ENCODE peak calls at places on chromosome 19, in six cellular contexts. R is pancreas, I is uterus, Z is fibroblast of lung, K is WTC11, Y is cardiac muscle cell. E is an unnamed sample.

GRCh38 chr19:35290381-35291135 is 1.4 kb upstream of the MAG start:
- DNase-seq in R (no peak), I (no peak), Z (no peak), K (no peak), Y (no peak), E (no peak)

GRCh38 chr19:13977803-13978202 is 25.5 kb downstream of the DCAF15 start:
- DNase-seq in R (no peak), I (no peak), Z (no peak), K (no peak), Y (no peak), E (no peak)

GRCh38 chr19:46288896-46289588 is 7.8 kb upstream of the HIF3A start:
- DNase-seq in R (no peak), I (no peak), Z (peak), K (no peak), Y (peak), E (no peak)

GRCh38 chr19:5343848-5344247 is 3.2 kb upstream of the PTPRS start:
- DNase-seq in R (no peak), I (no peak), Z (peak), K (no peak), Y (no peak), E (no peak)

GRCh38 chr19:28884786-28885476 is 328.0 kb downstream of the UQCRFS1 start:
- DNase-seq in R (no peak), I (no peak), Z (no peak), K (no peak), Y (no peak), E (no peak)

GRCh38 chr19:56104423-56104822 is 16.7 kb downstream of the ZNF787 start:
- DNase-seq in R (no peak), I (no peak), Z (no peak), K (no peak), Y (no peak), E (no peak)

GRCh38 chr19:56321981-56322558 is 7.4 kb upstream of the ZSCAN5A start:
- DNase-seq in R (no peak), I (no peak), Z (no peak), K (no peak), Y (no peak), E (no peak)

GRCh38 chr19:20661150-20661819 is at the start of gene ZNF626:
- DNase-seq in R (peak), I (peak), Z (peak), K (peak), Y (peak), E (peak)

GRCh38 chr19:32828643-32829344 is 40.8 kb downstream of the SLC7A9 start:
- DNase-seq in R (no peak), I (no peak), Z (no peak), K (no peak), Y (no peak), E (no peak)

GRCh38 chr19:35266149-35266903 is 2.4 kb upstream of the USF2 start:
- DNase-seq in R (peak), I (peak), Z (no peak), K (no peak), Y (no peak), E (no peak)

GRCh38 chr19:10112895-10113591 is 1.6 kb downstream of the P2RY11 start:
- DNase-seq in R (peak), I (no peak), Z (no peak), K (peak), Y (peak), E (peak)

GRCh38 chr19:54586397-54586796 is 7.0 kb upstream of the LILRA1 start:
- DNase-seq in R (no peak), I (no peak), Z (no peak), K (no peak), Y (no peak), E (no peak)

GRCh38 chr19:35017507-35017906 is 12.8 kb upstream of the SCN1B start:
- DNase-seq in R (no peak), I (no peak), Z (no peak), K (no peak), Y (no peak), E (no peak)

GRCh38 chr19:5308471-5309437 is 31.9 kb downstream of the PTPRS start:
- DNase-seq in R (peak), I (peak), Z (peak), K (no peak), Y (no peak), E (no peak)

GRCh38 chr19:4534836-4535658 is at the start of gene PLIN5:
- DNase-seq in R (peak), I (peak), Z (peak), K (peak), Y (peak), E (peak)

GRCh38 chr19:28519950-28520861 is 692.7 kb downstream of the UQCRFS1 start:
- DNase-seq in R (peak), I (peak), Z (no peak), K (no peak), Y (no peak), E (no peak)

GRCh38 chr19:58353717-58354477 is 605 bp upstream of the A1BG start:
- DNase-seq in R (no peak), I (no peak), Z (no peak), K (no peak), Y (no peak), E (no peak)

GRCh38 chr19:14050512-14050911 is 11.4 kb downstream of the PALM3 start:
- DNase-seq in R (no peak), I (no peak), Z (no peak), K (no peak), Y (no peak), E (no peak)

GRCh38 chr19:29785955-29786589 is 25.7 kb upstream of the CCNE1 start:
- DNase-seq in R (no peak), I (no peak), Z (no peak), K (peak), Y (no peak), E (no peak)

DNA sequence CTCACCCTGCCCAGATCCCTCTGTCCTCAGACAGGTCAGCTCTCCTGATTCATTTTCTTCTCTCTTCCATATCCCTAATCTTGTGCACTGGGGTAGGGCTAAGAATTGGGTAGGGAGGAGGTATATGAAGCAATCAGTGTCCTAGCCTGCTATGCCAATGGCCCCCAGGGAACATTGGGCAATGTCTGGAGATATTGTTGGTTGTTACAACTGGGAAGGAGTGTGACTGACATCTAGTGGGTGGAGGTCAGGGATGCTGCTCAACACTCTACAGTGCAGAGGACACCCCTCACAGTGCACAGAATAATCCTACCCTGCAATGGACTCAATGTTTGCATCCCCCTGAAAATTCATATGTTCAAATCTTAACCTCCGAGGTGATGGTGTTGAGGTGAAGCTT is 57.5 kb downstream of the CPAMD8 start:
- DNase-seq in R (no peak), I (no peak), Z (no peak), K (no peak), Y (no peak), E (no peak)
- TF ChIP-seq CTCF in R (no peak), I (no peak), Z (no peak), K (no peak), Y (peak), E (no peak)

GRCh38 chr19:41431426-41432386 is 4.5 kb upstream of the B3GNT8 start:
- DNase-seq in R (no peak), I (no peak), Z (peak), K (no peak), Y (peak), E (no peak)
- TF ChIP-seq CTCF in R (peak), I (no peak), Z (peak), K (no peak), Y (peak), E (no peak)

GRCh38 chr19:17237747-17238706 is 7.7 kb downstream of the NR2F6 start:
- DNase-seq in R (no peak), I (no peak), Z (no peak), K (no peak), Y (no peak), E (no peak)

GRCh38 chr19:17236831-17237543 is 8.7 kb downstream of the NR2F6 start:
- DNase-seq in R (no peak), I (no peak), Z (no peak), K (no peak), Y (no peak), E (no peak)

GRCh38 chr19:17234911-17235617 is 9.0 kb downstream of the OCEL1 start:
- DNase-seq in R (peak), I (peak), Z (peak), K (peak), Y (peak), E (peak)

GRCh38 chr19:17235618-17236413 is 9.8 kb downstream of the OCEL1 start:
- DNase-seq in R (peak), I (peak), Z (peak), K (peak), Y (peak), E (peak)

GRCh38 chr19:17236414-17236716 is 9.4 kb downstream of the NR2F6 start:
- DNase-seq in R (no peak), I (no peak), Z (no peak), K (no peak), Y (no peak), E (no peak)
- TF ChIP-seq CTCF in R (no peak), I (no peak), Z (no peak), K (no peak), Y (no peak), E (no peak)

GRCh38 chr19:615619-616018 is 17.7 kb downstream of the POLRMT start:
- DNase-seq in R (no peak), I (no peak), Z (no peak), K (no peak), Y (no peak), E (no peak)
- TF ChIP-seq CTCF in R (no peak), I (no peak), Z (no peak), K (no peak), Y (no peak), E (no peak)

GRCh38 chr19:50334741-50335421 is 5.7 kb upstream of the KCNC3 start:
- DNase-seq in R (peak), I (no peak), Z (no peak), K (no peak), Y (no peak), E (no peak)
- TF ChIP-seq CTCF in R (no peak), I (no peak), Z (no peak), K (no peak), Y (no peak), E (no peak)

DNA sequence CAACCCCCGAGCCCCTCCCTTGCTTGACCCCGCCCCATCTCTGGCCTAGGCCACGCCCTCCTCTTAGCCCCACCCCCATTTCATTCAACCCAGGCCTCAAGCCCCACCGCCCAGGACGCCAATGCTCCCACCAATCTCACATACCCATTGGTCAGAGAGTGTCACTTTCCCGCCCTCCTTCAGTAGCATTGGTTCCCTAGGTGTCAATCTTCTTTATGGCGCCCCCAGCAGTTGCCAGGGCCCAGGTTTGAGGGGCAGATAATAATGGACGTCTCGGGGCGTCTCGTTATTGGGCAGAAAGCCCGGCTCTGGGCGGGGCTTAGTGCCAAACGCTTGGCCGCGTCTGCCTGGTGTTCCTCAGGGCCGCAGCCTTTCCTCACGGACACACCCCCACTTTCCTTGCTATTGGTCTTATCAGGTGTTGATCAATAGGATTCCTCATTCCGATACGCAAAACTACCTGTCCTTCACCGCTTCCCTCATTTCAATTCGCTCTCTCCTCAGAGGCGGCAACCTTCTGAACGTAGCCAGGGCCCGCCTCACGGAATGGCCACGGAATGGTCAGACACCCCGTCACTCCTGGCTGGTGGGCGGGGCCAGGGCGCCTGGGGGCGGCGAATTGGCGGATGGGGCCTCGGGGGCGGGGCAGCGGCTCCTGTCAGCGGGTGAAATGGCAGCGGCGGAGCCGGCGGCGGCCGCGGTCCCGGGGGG is at the start of gene EVI5L:
- DNase-seq in R (peak), I (peak), Z (peak), K (peak), Y (peak), E (peak)
- TF ChIP-seq CTCF in R (no peak), I (no peak), Z (no peak), K (no peak), Y (no peak), E (no peak)

DNA sequence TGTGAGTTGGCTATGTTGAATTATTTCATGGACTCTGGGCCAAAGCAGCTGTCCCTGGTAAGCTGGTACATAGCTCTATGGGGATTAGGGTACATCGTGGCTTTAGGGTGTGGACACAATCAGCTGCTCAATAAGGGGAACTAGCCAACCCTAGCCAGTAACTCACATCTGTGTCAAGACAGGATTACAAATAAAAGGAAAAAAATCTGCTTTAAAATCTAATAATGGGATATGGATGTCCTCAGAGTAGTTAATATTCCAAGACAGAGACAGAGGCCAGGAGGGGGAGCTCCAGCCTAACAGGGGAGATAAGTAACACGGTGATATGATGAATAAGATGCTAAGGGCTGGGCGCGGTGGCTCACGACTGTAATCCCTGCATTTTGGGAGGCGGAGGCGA is 21.1 kb upstream of the ZNF766 start:
- DNase-seq in R (peak), I (peak), Z (peak), K (peak), Y (peak), E (peak)
- TF ChIP-seq CTCF in R (peak), I (peak), Z (peak), K (peak), Y (peak), E (peak)

GRCh38 chr19:1601613-1602064 is 3.6 kb downstream of the UQCR11 start:
- DNase-seq in R (no peak), I (no peak), Z (no peak), K (no peak), Y (no peak), E (no peak)
- TF ChIP-seq CTCF in R (no peak), I (no peak), Z (peak), K (no peak), Y (peak), E (peak)

DNA sequence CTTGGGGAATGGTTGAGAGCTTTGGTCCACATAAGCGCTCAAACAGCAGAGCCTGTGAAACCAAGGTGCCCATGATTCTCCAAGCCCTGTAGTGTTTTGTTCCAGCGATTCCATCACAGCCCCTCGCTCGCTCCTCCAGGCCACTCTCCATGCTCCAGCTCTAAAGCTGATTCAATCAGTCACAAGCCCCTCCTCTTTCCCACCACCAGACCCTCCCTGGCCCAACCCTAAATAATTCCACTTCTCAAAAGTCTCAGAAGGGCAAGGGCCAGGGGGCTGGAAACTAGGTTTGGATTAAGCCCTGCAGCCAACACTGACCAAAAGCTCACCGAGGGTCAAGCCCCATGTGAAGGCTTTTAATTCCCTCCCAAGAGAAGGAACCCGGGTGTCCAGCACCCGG is 1.5 kb downstream of the ZNF296 start:
- DNase-seq in R (no peak), I (no peak), Z (no peak), K (peak), Y (no peak), E (no peak)
- TF ChIP-seq CTCF in R (no peak), I (no peak), Z (no peak), K (no peak), Y (no peak), E (no peak)

DNA sequence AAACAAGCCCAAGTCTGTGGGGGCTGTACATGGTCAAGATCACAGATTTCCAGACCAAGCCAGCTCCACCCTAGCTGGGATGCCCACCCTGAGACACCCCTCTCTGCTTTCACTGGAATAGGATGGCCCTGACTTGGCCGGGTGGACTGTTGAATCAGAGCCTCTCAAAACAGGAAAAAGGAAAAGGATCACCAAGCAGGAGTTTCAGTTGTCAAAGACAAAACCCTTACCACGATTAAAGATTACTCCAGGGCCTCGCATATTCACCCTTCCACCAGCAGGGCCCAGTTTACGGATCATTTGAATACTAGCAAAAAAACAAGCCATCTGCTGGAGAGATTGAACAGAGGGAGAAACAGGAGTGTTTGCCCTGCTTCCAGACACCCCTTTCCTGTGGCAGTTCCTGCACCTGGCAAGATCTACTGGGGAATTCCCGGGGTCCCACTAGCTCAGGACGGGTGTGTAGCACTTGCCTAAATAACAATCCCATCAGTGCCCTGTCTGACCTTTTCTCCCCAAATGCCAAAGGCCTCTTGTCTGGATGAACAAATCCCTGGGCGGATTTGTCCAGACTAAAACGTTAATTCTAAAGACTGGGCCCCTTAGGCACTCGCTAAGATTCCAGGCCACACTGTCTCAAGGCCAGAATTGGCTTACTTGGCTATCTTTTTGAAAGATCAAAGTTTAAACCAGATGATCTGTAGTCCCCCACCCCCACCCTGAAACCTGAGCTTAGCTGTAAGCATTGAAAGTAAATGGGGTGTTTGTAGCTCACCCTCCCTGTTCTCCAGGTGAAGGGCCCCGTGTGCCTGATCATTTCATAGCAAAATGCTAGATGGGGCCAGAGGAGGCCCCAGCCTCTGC is 38.4 kb downstream of the ACTN4 start:
- DNase-seq in R (no peak), I (no peak), Z (peak), K (no peak), Y (peak), E (no peak)
- TF ChIP-seq CTCF in R (peak), I (peak), Z (peak), K (no peak), Y (peak), E (peak)

E was measured in neural crest cell.